ENCODE peak calls at places on chromosome 9, in five cellular contexts. Q, V, A, U and J are unnamed samples.

GRCh38 chr9:112074250-112075008 is 100.7 kb downstream of the SUSD1 start:
- DNase-seq in Q (peak), V (no peak), U (no peak), A (peak), J (peak)

GRCh38 chr9:214488-215448 is at the start of gene DOCK8:
- DNase-seq in U (peak), V (peak), A (peak), Q (no peak), J (peak)

GRCh38 chr9:79581794-79582193 is 10.0 kb downstream of the TLE4 start:
- DNase-seq in V (no peak), Q (no peak), A (no peak), U (no peak), J (peak)

GRCh38 chr9:131257266-131258025 is 18.9 kb downstream of the FAM78A start:
- DNase-seq in U (peak), Q (no peak), V (no peak), A (no peak), J (no peak)

GRCh38 chr9:37511715-37512010 is 25.9 kb downstream of the POLR1E start:
- DNase-seq in U (no peak), V (no peak), A (no peak), Q (no peak), J (no peak)

GRCh38 chr9:107462691-107463090 is 26.9 kb downstream of the KLF4 start:
- DNase-seq in Q (no peak), V (no peak), A (no peak), U (no peak), J (peak)

GRCh38 chr9:70406446-70406862 is 8.0 kb downstream of the KLF9 start:
- DNase-seq in V (no peak), Q (no peak), A (no peak), U (no peak), J (no peak)

GRCh38 chr9:71819115-71819739 is 50.9 kb upstream of the CEMIP2 start:
- DNase-seq in A (peak), Q (no peak), U (peak), V (peak), J (peak)

GRCh38 chr9:128250839-128251558 is 24.8 kb downstream of the GOLGA2 start:
- DNase-seq in A (peak), U (no peak), Q (no peak), V (no peak), J (no peak)

GRCh38 chr9:99607852-99608448 is 213.7 kb upstream of the NR4A3 start:
- DNase-seq in U (no peak), A (no peak), Q (no peak), V (no peak), J (no peak)

GRCh38 chr9:70013598-70014196 is 30.0 kb upstream of the MAMDC2 start:
- DNase-seq in V (no peak), Q (no peak), U (no peak), A (no peak), J (no peak)

GRCh38 chr9:100219347-100219746 is 120.3 kb downstream of the INVS start:
- DNase-seq in Q (peak), A (no peak), U (no peak), V (no peak), J (no peak)

GRCh38 chr9:36025751-36026150 is 11.0 kb upstream of the RECK start:
- DNase-seq in A (no peak), U (no peak), Q (no peak), V (no peak), J (no peak)

GRCh38 chr9:63817622-63818518 is 1467.1 kb downstream of the FOXD4L5 start:
- DNase-seq in Q (peak), V (no peak), U (peak), A (peak), J (peak)

GRCh38 chr9:127909839-127910273 is 7.0 kb downstream of the ST6GALNAC4 start:
- DNase-seq in Q (no peak), V (no peak), A (no peak), U (no peak), J (no peak)

GRCh38 chr9:87420884-87421283 is 76.8 kb upstream of the DAPK1 start:
- DNase-seq in V (no peak), A (no peak), Q (no peak), U (no peak), J (no peak)

GRCh38 chr9:75185585-75186170 is 97.4 kb downstream of the OSTF1 start:
- DNase-seq in U (peak), V (peak), Q (no peak), A (peak), J (peak)

GRCh38 chr9:21919377-21920362 is 74.5 kb downstream of the CDKN2A start:
- DNase-seq in A (no peak), Q (peak), V (no peak), U (no peak), J (peak)

GRCh38 chr9:116267021-116267420 is 113.4 kb downstream of the PAPPA start:
- DNase-seq in Q (no peak), U (no peak), V (no peak), A (no peak), J (no peak)

GRCh38 chr9:123339666-123340414 is 16.2 kb upstream of the CRB2 start:
- DNase-seq in Q (peak), V (no peak), A (no peak), U (no peak), J (no peak)

GRCh38 chr9:37984672-37985611 is 81.0 kb upstream of the SLC25A51 start:
- DNase-seq in U (peak), Q (no peak), V (no peak), A (no peak), J (no peak)

GRCh38 chr9:111925017-111925770 is 28.6 kb downstream of the UGCG start:
- DNase-seq in Q (no peak), V (no peak), U (no peak), A (no peak), J (no peak)

GRCh38 chr9:122213589-122214413 is 15.0 kb downstream of the LHX6 start:
- DNase-seq in V (peak), A (peak), Q (no peak), U (peak), J (peak)

GRCh38 chr9:69970001-69970531 is 73.6 kb upstream of the MAMDC2 start:
- DNase-seq in V (no peak), U (no peak), Q (no peak), A (no peak), J (no peak)

GRCh38 chr9:120184266-120184665 is 395.7 kb downstream of the CDK5RAP2 start:
- DNase-seq in U (no peak), V (no peak), A (no peak), Q (no peak), J (no peak)

GRCh38 chr9:132997591-132997990 is 19.1 kb downstream of the GFI1B start:
- DNase-seq in Q (no peak), A (no peak), U (no peak), V (no peak), J (peak)

GRCh38 chr9:134294228-134295071 is 31.8 kb upstream of the RXRA start:
- DNase-seq in A (peak), V (no peak), Q (no peak), U (peak), J (no peak)

GRCh38 chr9:131809941-131810344 is 70.1 kb upstream of the RAPGEF1 start:
- DNase-seq in A (no peak), U (no peak), V (no peak), Q (no peak), J (no peak)

GRCh38 chr9:83280790-83281189 is 217.8 kb upstream of the RASEF start:
- DNase-seq in A (no peak), V (no peak), Q (no peak), U (no peak), J (no peak)

GRCh38 chr9:83299094-83299493 is 236.2 kb upstream of the RASEF start:
- DNase-seq in A (no peak), V (no peak), Q (no peak), U (no peak), J (no peak)

GRCh38 chr9:73807956-73808355 is 656.3 kb downstream of the ANXA1 start:
- DNase-seq in A (no peak), U (no peak), Q (no peak), V (no peak), J (no peak)

GRCh38 chr9:108776920-108777650 is 78.7 kb downstream of the ACTL7B start:
- DNase-seq in V (no peak), Q (no peak), U (no peak), A (no peak), J (peak)

GRCh38 chr9:123326662-123327093 is 29.3 kb upstream of the CRB2 start:
- DNase-seq in Q (no peak), U (peak), A (no peak), V (no peak), J (no peak)

GRCh38 chr9:136086213-136086881 is 8.7 kb downstream of the NACC2 start:
- DNase-seq in V (no peak), Q (no peak), A (peak), U (no peak), J (no peak)

GRCh38 chr9:96388144-96388543 is 4.6 kb upstream of the SLC35D2 start:
- DNase-seq in V (no peak), A (no peak), Q (no peak), U (no peak), J (no peak)
- TF ChIP-seq ESRRA in V (no peak), A (no peak), Q (no peak), U (no peak), J (no peak)

DNA sequence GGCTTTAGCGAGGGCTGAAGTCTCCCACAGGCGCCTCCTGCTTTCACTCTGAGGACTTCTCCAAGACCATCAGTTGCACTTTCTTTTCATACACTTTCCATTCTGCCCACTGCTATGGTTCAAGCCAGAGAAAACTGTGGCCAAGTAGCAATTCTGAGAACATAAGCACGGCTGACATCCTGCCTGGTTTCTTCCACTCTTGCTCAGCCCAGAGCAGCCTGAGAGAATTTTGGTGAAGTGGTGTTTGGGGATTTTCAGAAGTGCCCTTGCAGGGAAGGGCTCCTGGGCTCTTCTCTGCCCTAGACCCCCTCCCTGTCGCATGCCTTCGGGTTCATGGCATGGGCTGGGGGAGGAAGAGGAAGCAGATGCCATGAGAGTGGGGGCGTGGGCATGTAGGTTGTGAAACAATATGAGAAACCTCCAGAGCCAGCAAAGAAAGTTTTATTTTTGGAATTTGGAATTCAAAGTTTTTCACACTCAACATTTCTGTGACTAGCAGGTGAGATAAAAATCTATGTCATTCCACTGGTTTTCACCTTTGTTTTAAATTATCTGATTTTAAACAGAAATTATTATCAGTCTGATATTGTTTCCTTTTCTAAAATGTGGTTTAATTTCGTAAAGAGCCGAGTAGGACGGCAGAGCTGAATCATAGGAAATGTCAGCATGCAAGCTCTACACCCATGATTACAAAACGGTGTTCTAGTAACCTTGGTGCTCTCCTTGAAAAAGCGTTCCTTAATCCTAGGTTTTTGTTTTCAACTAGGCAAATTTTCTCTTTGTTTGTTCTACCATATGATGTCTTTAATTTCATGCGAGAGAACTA is 27.8 kb upstream of the TNFSF8 start:
- DNase-seq in Q (no peak), V (no peak), U (no peak), A (no peak), J (no peak)
- TF ChIP-seq ESRRA in Q (no peak), V (no peak), U (no peak), A (no peak), J (no peak)

GRCh38 chr9:29826421-29826820 is 2253.1 kb upstream of the C9orf72 start:
- DNase-seq in V (no peak), U (no peak), Q (no peak), A (no peak), J (no peak)

GRCh38 chr9:29830815-29831214 is 2257.5 kb upstream of the C9orf72 start:
- DNase-seq in Q (no peak), V (peak), A (peak), U (no peak), J (peak)
- TF ChIP-seq ESRRA in Q (no peak), V (no peak), A (no peak), U (no peak), J (no peak)

DNA sequence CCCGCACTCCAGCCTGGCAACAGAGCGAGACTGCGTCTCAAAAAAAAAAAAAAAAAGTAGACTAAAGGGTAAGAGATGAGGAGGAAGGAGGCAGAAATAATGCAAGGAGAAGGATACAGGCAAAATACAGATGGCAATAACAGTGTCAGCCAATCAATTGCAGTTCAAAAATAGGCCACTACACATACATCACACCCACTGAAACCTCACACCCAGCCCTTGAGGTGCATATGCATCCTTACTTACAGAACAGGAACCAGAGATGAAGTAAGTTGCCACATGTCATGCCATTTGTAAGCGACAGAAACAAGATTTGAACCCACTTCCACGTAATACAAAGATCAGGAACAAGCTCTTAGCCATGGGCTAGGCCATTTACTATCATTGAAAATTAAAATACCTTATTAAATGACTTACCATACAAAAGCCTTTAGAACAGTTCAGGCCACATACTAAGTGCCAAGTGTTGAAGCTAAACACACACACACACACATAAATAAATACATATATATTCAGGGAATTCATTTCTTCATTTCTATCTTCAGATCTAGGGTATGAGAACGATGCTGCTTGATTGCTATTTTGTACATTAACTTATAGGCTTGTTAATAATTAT is 98.4 kb downstream of the FNBP1 start:
- DNase-seq in U (no peak), Q (no peak), A (no peak), V (no peak), J (no peak)
- TF ChIP-seq ESRRA in U (no peak), Q (no peak), A (no peak), V (no peak), J (no peak)

GRCh38 chr9:68708089-68708488 is 3.0 kb downstream of the PIP5K1B start:
- DNase-seq in Q (no peak), V (no peak), U (no peak), A (no peak), J (no peak)

GRCh38 chr9:68704804-68705635 is at the start of gene PIP5K1B:
- DNase-seq in V (peak), A (peak), Q (no peak), U (peak), J (peak)

GRCh38 chr9:68706579-68707201 is 1.6 kb downstream of the PIP5K1B start:
- DNase-seq in Q (peak), A (no peak), U (no peak), V (no peak), J (no peak)

GRCh38 chr9:68704498-68704803 is 589 bp upstream of the PIP5K1B start:
- DNase-seq in U (no peak), Q (no peak), A (no peak), V (no peak), J (no peak)

GRCh38 chr9:68705636-68706578 is 867 bp downstream of the PIP5K1B start:
- DNase-seq in Q (no peak), U (peak), V (peak), A (peak), J (peak)
- TF ChIP-seq ESRRA in Q (no peak), U (no peak), V (no peak), A (no peak), J (no peak)

GRCh38 chr9:137649553-137649952 is 30.7 kb downstream of the EHMT1 start:
- DNase-seq in A (no peak), V (no peak), Q (no peak), U (no peak), J (no peak)

GRCh38 chr9:137647096-137647709 is 28.4 kb downstream of the EHMT1 start:
- DNase-seq in V (no peak), U (no peak), Q (no peak), A (no peak), J (no peak)

GRCh38 chr9:137646341-137646740 is 27.5 kb downstream of the EHMT1 start:
- DNase-seq in U (no peak), V (no peak), Q (no peak), A (no peak), J (no peak)

GRCh38 chr9:137650259-137650658 is 31.5 kb downstream of the EHMT1 start:
- DNase-seq in U (no peak), V (no peak), Q (no peak), A (no peak), J (no peak)

DNA sequence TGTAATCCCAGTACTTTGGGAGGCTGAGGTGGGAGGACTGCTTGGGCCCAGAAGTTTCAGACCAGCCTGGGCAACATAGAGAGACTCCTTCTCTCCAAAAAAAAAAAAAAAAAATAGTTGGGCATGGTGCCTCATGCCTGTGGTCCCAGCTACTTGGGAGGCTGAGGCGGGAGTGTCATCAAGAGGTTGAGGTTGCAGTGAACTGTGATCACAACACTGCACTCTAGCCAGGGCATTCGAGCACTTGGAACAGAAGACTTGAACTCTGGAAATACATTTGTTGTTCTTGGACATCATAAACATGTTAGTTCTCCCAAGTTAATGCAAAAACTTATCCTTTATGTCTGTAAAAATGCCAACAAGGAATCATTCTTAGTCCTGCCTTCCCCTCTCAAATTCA is 29.6 kb downstream of the EHMT1 start:
- DNase-seq in Q (no peak), V (no peak), U (no peak), A (no peak), J (no peak)
- TF ChIP-seq ESRRA in Q (no peak), V (no peak), U (no peak), A (no peak), J (no peak)

GRCh38 chr9:92970467-92970923 is 23.2 kb downstream of the FGD3 start:
- DNase-seq in U (no peak), A (peak), Q (no peak), V (no peak), J (no peak)
- TF ChIP-seq ESRRA in U (no peak), A (no peak), Q (no peak), V (no peak), J (no peak)

DNA sequence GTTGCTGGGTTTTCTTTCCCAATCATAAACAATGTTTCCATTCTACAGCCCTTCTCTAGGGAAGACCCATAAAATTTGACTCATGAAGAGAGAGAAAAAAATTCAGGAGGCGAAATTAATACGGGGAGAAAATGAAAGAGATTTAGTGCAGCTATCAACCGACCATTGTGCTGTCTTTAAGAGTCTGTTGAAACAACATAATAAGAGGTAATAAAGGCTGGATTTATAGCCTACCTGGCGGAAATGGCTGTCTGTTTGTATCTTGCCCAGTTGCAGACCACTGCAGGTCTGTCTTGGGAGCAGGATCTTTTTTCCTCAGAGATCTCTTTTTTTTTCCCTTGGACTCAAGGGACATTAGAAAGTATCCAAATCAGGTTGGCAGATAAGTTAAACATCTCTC is 67.0 kb downstream of the TLR4 start:
- DNase-seq in V (no peak), Q (no peak), U (no peak), A (no peak), J (no peak)
- TF ChIP-seq ESRRA in V (no peak), Q (no peak), U (no peak), A (no peak), J (no peak)

GRCh38 chr9:124894741-124895170 is 32.8 kb downstream of the ARPC5L start:
- DNase-seq in U (no peak), A (peak), V (no peak), Q (no peak), J (peak)
- TF ChIP-seq ESRRA in U (no peak), A (no peak), V (no peak), Q (no peak), J (no peak)

DNA sequence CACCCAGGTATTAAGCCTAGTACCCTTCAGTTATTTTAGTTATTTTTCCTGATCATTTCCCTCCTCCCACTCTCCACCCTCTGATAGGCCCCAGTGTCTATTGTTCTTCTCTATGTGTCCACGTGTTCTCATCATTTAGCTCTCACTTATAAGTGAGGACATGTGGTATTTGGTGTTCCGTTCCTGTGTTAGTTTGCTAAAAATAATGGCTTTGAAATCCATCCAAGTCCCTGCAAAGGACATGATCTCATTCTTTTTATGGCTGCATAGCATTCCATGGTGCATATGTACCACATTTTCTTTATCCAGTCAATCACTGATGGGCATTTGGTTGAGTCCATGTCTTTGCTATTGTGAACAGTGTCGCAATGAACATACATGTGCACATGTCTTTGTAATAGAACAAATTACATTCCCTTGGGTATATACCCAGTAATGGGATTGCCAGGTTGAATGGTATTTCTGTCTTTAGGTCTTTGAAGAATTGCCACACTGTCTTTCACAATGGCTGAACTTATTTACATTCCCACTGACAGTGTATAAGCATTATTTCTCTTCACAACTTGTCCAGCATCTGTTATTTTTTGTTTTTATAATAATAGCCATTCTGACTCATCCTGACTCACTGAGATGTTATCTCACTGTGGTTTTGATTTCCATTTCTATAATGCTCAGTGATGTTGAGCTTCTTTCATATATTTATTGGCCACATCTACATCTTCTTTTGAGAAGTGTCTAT is 17.2 kb upstream of the DIRAS2 start:
- DNase-seq in Q (no peak), U (no peak), V (no peak), A (no peak), J (no peak)
- TF ChIP-seq ESRRA in Q (no peak), U (no peak), V (no peak), A (no peak), J (no peak)